ENCODE peak calls at places on chromosomes 6 and 20, in ten cellular contexts. M is stomach; Y is tibial nerve; X is heart left ventricle; O is PC-3; A is cardiac muscle cell; R is A673; K is Peyer's patch; J is naive thymus-derived CD4-positive, alpha-beta T cell; S is upper lobe of right lung. I is an unnamed sample.

GRCh38 chr6:1153696-1154245 is 158.1 kb upstream of the FOXQ1 start:
- DNase-seq in M (no peak), Y (no peak), X (no peak), O (no peak), A (no peak), R (no peak), K (no peak), J (no peak), S (no peak), I (no peak)

GRCh38 chr6:147279423-147279822 is 75.2 kb downstream of the STXBP5 start:
- DNase-seq in M (no peak), Y (no peak), X (no peak), O (no peak), A (no peak), R (no peak), K (no peak), J (no peak), S (no peak), I (no peak)

GRCh38 chr20:38278150-38278549 is 17.6 kb upstream of the KIAA1755 start:
- DNase-seq in M (no peak), Y (no peak), X (no peak), O (no peak), A (no peak), R (no peak), K (no peak), J (no peak), S (no peak), I (no peak)

GRCh38 chr6:24802271-24803059 is 3.7 kb upstream of the ARMH2 start:
- DNase-seq in M (no peak), Y (no peak), X (no peak), O (peak; percentile 37), A (no peak), R (no peak), K (no peak), J (no peak), S (no peak), I (no peak)

GRCh38 chr20:23161968-23162696 is 76.0 kb upstream of the CD93 start:
- DNase-seq in M (peak; percentile 94), Y (peak; percentile 90), X (peak; percentile 87), O (peak; percentile 19), A (peak; percentile 34), R (peak; percentile 46), K (peak; percentile 91), J (no peak), S (peak; percentile 89), I (no peak)

GRCh38 chr6:22783921-22784320 is 214.6 kb downstream of the HDGFL1 start:
- DNase-seq in M (no peak), Y (no peak), X (no peak), O (no peak), A (no peak), R (no peak), K (no peak), J (no peak), S (no peak), I (no peak)

GRCh38 chr6:44470106-44470446 is 82.6 kb downstream of the CDC5L start:
- DNase-seq in M (peak; percentile 40), Y (no peak), X (no peak), O (no peak), A (no peak), R (no peak), K (no peak), J (no peak), S (no peak), I (no peak)

GRCh38 chr20:16299892-16300291 is 273.4 kb downstream of the KIF16B start:
- DNase-seq in M (no peak), Y (no peak), X (no peak), O (no peak), A (no peak), R (no peak), K (no peak), J (no peak), S (no peak), I (no peak)

GRCh38 chr6:165939601-165940290 is 227.9 kb downstream of the TBXT start:
- DNase-seq in M (no peak), Y (no peak), X (no peak), O (no peak), A (no peak), R (no peak), K (no peak), J (no peak), S (no peak), I (no peak)

GRCh38 chr20:48538058-48538825 is 289.6 kb downstream of the PREX1 start:
- DNase-seq in M (peak; percentile 44), Y (no peak), X (no peak), O (peak; percentile 97), A (peak; percentile 83), R (no peak), K (no peak), J (no peak), S (no peak), I (no peak)

GRCh38 chr20:62704341-62704948 is 4.2 kb upstream of the NTSR1 start:
- DNase-seq in M (peak; percentile 88), Y (peak; percentile 85), X (peak; percentile 94), O (peak; percentile 99), A (peak; percentile 73), R (peak; percentile 82), K (peak; percentile 65), J (no peak), S (peak; percentile 77), I (no peak)

GRCh38 chr6:2099870-2100269 is 145.5 kb downstream of the GMDS start:
- DNase-seq in M (no peak), Y (no peak), X (no peak), O (no peak), A (no peak), R (no peak), K (no peak), J (no peak), S (no peak), I (no peak)

DNA sequence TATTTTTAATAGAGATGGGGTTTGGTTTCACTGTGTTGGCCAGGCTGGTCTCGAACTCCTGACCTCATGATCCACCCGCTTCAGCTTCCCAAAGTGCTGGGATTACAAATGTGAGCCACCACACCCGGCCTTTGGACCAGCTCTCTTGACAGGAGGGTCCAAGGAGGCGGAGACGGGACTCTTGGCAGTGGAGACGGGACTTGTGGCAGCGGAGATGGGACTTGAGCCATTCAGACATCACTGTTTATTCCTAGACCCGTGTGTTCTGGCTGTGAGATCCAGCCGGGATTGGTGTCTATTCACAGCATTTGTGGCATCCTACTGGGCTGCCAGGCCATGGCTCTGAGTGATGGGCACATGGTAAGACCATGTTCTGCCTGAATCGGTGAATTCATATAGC is 25.6 kb downstream of the PRPF6 start:
- DNase-seq in M (no peak), Y (no peak), X (no peak), O (no peak), A (no peak), R (no peak), K (no peak), J (no peak), S (no peak), I (no peak)
- H3K36me3 ChIP-seq in M (peaks cover 57% of the 10 kb centered on the region), Y (peaks cover 28% of the 10 kb centered on the region), X (peaks cover 65% of the 10 kb centered on the region), O (peaks cover 72% of the 10 kb centered on the region), A (peaks cover 23% of the 10 kb centered on the region), R (peaks cover 46% of the 10 kb centered on the region), K (no peaks in the 10 kb centered on the region), J (peaks cover 30% of the 10 kb centered on the region), S (peaks cover 91% of the 10 kb centered on the region), I (peaks cover 50% of the 10 kb centered on the region)

GRCh38 chr6:27136077-27136644 is 111.3 kb upstream of the PRSS16 start:
- DNase-seq in M (no peak), Y (no peak), X (no peak), O (no peak), A (no peak), R (no peak), K (no peak), J (no peak), S (no peak), I (no peak)
- H3K4me1 ChIP-seq in M (peaks cover 51% of the 10 kb centered on the region), Y (no peaks in the 10 kb centered on the region), X (peaks cover 38% of the 10 kb centered on the region), O (peaks cover 7% of the 10 kb centered on the region), A (peaks cover 22% of the 10 kb centered on the region), R (peaks cover 7% of the 10 kb centered on the region), K (peaks cover 10% of the 10 kb centered on the region), J (peaks cover 24% of the 10 kb centered on the region), S (peaks cover 10% of the 10 kb centered on the region), I (peaks cover 38% of the 10 kb centered on the region)

GRCh38 chr6:160035241-160035640 is 66.4 kb downstream of the IGF2R start:
- DNase-seq in M (no peak), Y (no peak), X (no peak), O (no peak), A (no peak), R (no peak), K (no peak), J (no peak), S (no peak), I (no peak)
- H3K27ac ChIP-seq in M (no peak overlapping the region), Y (no peak overlapping the region), X (no peak overlapping the region), O (no peak overlapping the region), A (no peak overlapping the region), R (no peak overlapping the region), K (no peak overlapping the region), J (no peak overlapping the region), S (no peak overlapping the region), I (no peak overlapping the region)

GRCh38 chr20:59579404-59580207 is 24.7 kb upstream of the PHACTR3 start:
- DNase-seq in M (no peak), Y (no peak), X (no peak), O (no peak), A (no peak), R (no peak), K (no peak), J (no peak), S (no peak), I (no peak)

GRCh38 chr20:59577037-59577808 is 27.1 kb upstream of the PHACTR3 start:
- DNase-seq in M (no peak), Y (no peak), X (no peak), O (no peak), A (no peak), R (no peak), K (no peak), J (no peak), S (no peak), I (no peak)

GRCh38 chr20:59578602-59579403 is 25.5 kb upstream of the PHACTR3 start:
- DNase-seq in M (no peak), Y (no peak), X (no peak), O (no peak), A (no peak), R (no peak), K (no peak), J (no peak), S (no peak), I (no peak)

GRCh38 chr20:59576216-59576953 is 28.0 kb upstream of the PHACTR3 start:
- DNase-seq in M (no peak), Y (no peak), X (no peak), O (no peak), A (no peak), R (no peak), K (no peak), J (no peak), S (no peak), I (no peak)

DNA sequence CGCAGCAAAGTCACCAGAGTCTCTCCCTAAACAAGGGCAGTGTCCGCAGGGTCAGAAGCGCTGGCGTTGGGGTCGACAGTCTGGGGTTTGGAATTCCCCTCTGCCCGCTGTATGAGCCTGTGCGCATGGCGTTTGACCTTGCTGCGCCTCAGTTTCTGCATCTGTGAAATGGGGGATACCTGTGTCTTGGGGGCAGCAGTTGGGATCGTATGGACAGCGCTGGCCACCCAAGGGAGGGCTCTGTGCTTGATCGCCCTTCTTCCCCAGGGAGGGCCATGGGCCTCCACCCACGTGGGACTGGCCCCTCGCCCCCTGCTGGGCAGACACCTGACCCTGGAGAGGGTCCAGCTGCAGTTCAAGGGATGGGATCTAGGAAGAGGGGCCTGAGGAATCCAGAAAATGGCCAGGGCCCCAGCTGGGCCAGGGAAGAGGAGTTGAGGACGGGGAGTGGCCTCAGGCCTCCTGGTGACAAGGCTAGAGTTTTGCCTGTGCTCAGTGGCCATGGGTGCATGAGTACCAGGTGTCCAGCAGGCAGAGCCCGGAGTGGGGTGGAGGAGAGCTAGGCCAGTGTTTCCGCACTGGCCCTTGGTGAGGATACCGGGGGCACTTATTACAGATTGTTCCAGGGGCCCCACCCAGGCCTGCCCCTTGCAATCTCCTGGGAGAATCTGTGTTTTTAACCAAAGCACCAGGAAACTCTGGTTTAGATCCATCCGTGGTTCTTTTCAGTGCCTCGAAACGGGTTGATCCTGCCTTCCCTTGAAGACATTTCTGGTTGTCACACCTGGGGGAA is 26.3 kb upstream of the PHACTR3 start:
- DNase-seq in M (no peak), Y (no peak), X (no peak), O (no peak), A (no peak), R (no peak), K (no peak), J (no peak), S (no peak), I (no peak)
- H3K36me3 ChIP-seq in M (no peaks in the 10 kb centered on the region), Y (no peaks in the 10 kb centered on the region), X (no peaks in the 10 kb centered on the region), O (no peaks in the 10 kb centered on the region), A (no peaks in the 10 kb centered on the region), R (no peaks in the 10 kb centered on the region), K (no peaks in the 10 kb centered on the region), J (no peaks in the 10 kb centered on the region), S (no peaks in the 10 kb centered on the region), I (no peaks in the 10 kb centered on the region)